ENCODE peak calls at places on chromosomes 4 and X, in four cellular contexts. J is IMR-90, W is trophoblast cell, B is mesenchymal stem cell. Z is an unnamed sample.

GRCh38 chrX:119402588-119402987 is 3.5 kb downstream of the SLC25A43 start:
- DNase-seq in W (no peak), B (no peak), J (no peak), Z (no peak)

GRCh38 chr4:33722800-33723511 is 2521.4 kb downstream of the ARAP2 start:
- DNase-seq in B (no peak), W (no peak), J (no peak), Z (no peak)

GRCh38 chr4:84920591-84920990 is 45.9 kb downstream of the WDFY3 start:
- DNase-seq in B (peak; percentile 73), J (peak; percentile 78), W (peak; percentile 55), Z (no peak)

GRCh38 chr4:152971053-152971452 is 34.9 kb downstream of the FHDC1 start:
- DNase-seq in W (no peak), J (no peak), B (no peak), Z (no peak)

GRCh38 chrX:13742397-13743176 is 8.0 kb downstream of the OFD1 start:
- DNase-seq in J (no peak), B (peak; percentile 51), W (no peak), Z (no peak)

GRCh38 chr4:688695-689497 is at the start of gene SLC49A3:
- DNase-seq in J (no peak), B (no peak), W (peak; percentile 28), Z (no peak)

GRCh38 chr4:76293705-76294274 is 12.7 kb upstream of the STBD1 start:
- DNase-seq in B (no peak), W (no peak), J (no peak), Z (no peak)

GRCh38 chr4:185912779-185913178 is 100.8 kb upstream of the SORBS2 start:
- DNase-seq in J (no peak), B (no peak), W (no peak), Z (no peak)

GRCh38 chrX:82666355-82666754 is 841.7 kb upstream of the POU3F4 start:
- DNase-seq in W (no peak), J (no peak), B (no peak), Z (no peak)

GRCh38 chrX:11540532-11541377 is 125.0 kb downstream of the ARHGAP6 start:
- DNase-seq in B (peak; percentile 3), J (no peak), W (no peak), Z (no peak)

GRCh38 chr4:123453006-123453685 is 56.6 kb downstream of the SPRY1 start:
- DNase-seq in B (peak; percentile 69), W (peak; percentile 12), J (peak; percentile 43), Z (no peak)

GRCh38 chr4:8315343-8316250 is 46.0 kb downstream of the HTRA3 start:
- DNase-seq in J (peak; percentile 89), B (peak; percentile 89), W (peak; percentile 20), Z (peak; percentile 70)

GRCh38 chrX:41909068-41909467 is 14.3 kb downstream of the CASK start:
- DNase-seq in J (no peak), W (no peak), B (no peak), Z (no peak)

GRCh38 chrX:110003167-110004156 is 548 bp downstream of the TMEM164 start:
- DNase-seq in J (no peak), W (no peak), B (peak; percentile 38), Z (no peak)

GRCh38 chr4:119046263-119046662 is 89.4 kb upstream of the MYOZ2 start:
- DNase-seq in B (no peak), W (no peak), J (no peak), Z (no peak)

GRCh38 chr4:119040711-119041185 is 94.9 kb upstream of the MYOZ2 start:
- DNase-seq in W (peak; percentile 88), B (peak; percentile 85), J (peak; percentile 93), Z (no peak)

GRCh38 chr4:119048446-119048845 is 87.2 kb upstream of the MYOZ2 start:
- DNase-seq in B (no peak), W (peak; percentile 94), J (no peak), Z (no peak)

GRCh38 chr4:119041951-119042560 is 93.6 kb upstream of the MYOZ2 start:
- DNase-seq in J (peak; percentile 83), B (peak; percentile 81), W (peak; percentile 85), Z (peak; percentile 65)

DNA sequence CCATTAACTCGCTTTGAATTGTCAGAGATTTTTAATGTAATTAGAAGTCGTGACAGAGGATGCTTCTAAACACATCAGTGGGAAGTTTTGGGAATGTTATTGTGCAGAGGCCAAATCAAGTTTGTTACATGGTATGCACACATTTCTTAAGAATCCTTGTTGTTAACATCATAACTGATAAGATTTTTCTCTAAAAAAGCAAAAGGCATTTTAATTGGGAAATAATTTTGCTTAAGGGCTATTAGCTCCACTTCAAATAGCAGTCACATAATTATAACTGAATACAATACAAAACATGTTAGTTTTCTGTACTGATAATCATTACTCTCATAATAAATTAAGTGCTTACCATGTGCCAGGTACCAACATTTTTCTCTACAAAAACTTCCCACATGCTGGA is 90.7 kb upstream of the MYOZ2 start:
- DNase-seq in J (no peak), W (peak; percentile 66), B (no peak), Z (no peak)
- H2AFZ ChIP-seq in J (no peak overlapping the region), W (no peak overlapping the region), B (no peak overlapping the region), Z (no peak overlapping the region)

DNA sequence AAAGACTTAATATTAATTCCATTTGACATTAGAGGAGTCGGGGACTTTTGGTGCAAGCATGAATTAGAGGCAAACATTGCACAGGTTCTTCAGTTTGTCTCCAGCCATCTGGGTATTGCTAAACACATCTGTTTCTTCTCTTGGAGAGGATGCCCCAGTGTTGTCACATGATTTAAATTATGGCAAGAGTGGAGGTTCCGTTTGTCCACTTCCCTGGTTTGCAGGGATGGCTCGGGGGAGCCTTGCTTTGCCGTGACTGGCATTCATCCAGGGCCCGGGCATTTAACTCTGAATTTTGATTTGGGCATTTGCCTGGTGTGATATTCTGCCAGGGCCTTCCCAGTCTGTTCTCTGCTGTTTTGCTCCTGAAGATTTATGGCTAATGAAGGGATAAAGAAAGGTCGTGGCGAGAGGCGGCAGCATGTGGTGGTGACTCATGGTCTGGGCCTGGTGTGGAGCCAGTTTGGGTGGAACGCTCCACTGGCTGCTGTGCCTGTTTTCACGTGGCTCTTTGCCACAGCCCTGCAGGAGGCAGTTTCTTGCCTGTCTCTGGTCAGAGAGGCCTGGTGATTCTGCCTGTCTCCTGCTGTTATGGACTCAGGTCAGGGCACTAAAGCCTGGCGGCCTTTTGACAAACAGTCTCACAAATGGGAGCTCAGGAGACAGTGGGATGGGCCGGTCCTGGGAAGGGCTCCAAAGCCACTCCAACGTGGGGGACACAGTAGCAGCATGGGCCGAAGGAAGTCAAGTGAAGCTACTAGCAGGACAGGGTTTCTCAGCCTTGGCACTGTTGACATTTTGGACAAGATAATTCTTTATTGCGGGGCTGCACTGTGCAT is 99.4 kb upstream of the PGRMC2 start:
- DNase-seq in J (peak; percentile 97), B (peak; percentile 99), W (peak; percentile 85), Z (no peak)
- H4K91ac ChIP-seq in J (peak overlapping the region; percentile 99), B (peak overlapping the region; percentile 90), W (peak overlapping the region; percentile 87), Z (no peak overlapping the region)

DNA sequence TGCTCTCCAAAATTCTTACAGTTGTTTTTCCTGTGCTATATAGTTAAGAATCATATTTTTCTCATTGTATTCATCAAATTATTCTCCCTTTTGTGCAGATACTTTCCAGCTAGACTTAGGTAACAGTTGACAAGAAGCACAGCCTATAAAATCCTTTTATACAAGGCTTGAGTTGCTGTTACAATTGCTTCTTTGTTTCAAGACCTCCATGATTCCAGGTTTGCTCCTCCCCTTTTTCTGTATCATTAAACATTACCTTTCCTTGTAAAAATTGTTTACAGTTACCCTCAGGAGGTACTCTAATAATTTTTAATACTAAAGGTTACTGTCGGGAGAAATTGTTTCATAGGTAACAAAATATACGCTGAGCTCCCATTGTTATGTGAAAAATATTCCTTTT is 192.3 kb upstream of the GRID2 start:
- DNase-seq in J (no peak), B (no peak), W (no peak), Z (no peak)
- H3K4me3 ChIP-seq in J (no peak overlapping the region), B (no peak overlapping the region), W (no peak overlapping the region), Z (no peak overlapping the region)

DNA sequence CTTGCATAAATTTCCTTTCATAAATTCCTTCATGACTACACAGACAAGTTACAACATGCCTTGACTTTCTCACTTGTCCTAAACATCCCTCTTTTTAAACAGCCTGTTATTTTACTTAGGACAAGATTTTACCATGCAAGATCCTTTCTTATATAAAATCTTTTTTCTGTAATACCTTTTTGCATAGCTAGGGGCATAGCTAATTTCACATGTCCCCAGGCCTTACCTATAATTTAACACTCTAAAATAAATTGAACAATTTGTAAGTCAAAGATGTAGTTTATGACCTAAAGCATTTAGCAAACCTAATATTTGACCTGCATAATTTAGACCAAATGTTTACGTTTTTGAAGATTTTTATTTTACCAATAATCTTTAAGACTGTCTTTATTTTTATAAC is 396.3 kb upstream of the FSTL5 start:
- DNase-seq in J (no peak), B (no peak), W (no peak), Z (no peak)
- H2AFZ ChIP-seq in J (no peak overlapping the region), B (no peak overlapping the region), W (no peak overlapping the region), Z (no peak overlapping the region)

DNA sequence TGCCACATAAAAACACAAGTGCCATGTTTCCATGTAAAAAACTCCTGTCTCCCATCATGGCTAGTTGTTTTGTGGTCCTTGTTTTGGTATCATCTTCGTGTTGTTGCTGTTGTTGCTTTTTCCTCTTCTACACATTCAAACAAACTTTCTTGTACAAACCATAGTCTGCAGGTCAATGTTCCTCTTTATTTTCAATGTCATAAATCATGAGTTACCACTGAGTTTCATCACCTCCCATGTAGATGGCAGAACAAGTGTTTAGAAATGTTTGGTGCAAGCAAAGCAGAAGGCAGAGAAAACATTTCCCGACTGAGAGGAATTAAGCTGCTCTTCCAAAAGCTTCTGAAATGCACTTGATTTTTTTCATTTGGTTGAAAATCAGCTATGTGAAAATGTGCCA is 166.0 kb downstream of the ANTXR2 start:
- DNase-seq in W (no peak), B (no peak), J (no peak), Z (no peak)
- H4K91ac ChIP-seq in W (no peak overlapping the region), B (no peak overlapping the region), J (no peak overlapping the region), Z (no peak overlapping the region)

GRCh38 chr4:39357002-39357401 is 9.2 kb downstream of the RFC1 start:
- DNase-seq in B (no peak), J (no peak), W (no peak), Z (no peak)
- H3K4me3 ChIP-seq in B (no peak overlapping the region), J (no peak overlapping the region), W (no peak overlapping the region), Z (no peak overlapping the region)

GRCh38 chrX:39810901-39811300 is 286.9 kb downstream of the BCOR start:
- DNase-seq in J (no peak), W (no peak), B (no peak), Z (no peak)

GRCh38 chrX:39811391-39811790 is 286.4 kb downstream of the BCOR start:
- DNase-seq in J (no peak), B (peak; percentile 26), W (no peak), Z (peak; percentile 62)

GRCh38 chrX:39809326-39809725 is 288.4 kb downstream of the BCOR start:
- DNase-seq in B (peak; percentile 82), W (peak; percentile 47), J (peak; percentile 82), Z (no peak)

GRCh38 chrX:39805825-39806224 is 291.9 kb downstream of the BCOR start:
- DNase-seq in J (no peak), W (no peak), B (no peak), Z (no peak)

DNA sequence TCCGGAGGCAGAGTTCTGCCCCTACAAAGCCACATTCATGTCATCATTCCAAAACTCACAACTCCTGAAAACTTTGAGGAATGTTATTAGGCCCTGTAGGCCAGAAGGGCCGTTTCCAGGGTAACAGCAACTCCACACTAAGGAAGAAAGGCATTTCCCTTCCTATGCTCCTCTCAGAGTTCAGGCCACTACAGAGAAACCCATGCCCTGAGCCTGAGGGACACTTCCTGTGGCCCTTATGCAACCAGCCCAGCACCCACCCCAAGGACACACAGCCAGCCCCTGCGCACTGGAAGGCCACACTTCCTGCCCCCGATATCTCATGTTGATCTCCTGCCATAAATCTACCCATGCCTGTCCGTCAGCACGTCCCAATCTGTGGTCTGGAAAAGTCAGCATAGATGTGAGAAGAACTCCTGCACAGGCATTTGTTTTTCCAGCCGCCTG is 289.3 kb downstream of the BCOR start:
- DNase-seq in W (peak; percentile 88), B (peak; percentile 81), J (peak; percentile 80), Z (no peak)
- H2AFZ ChIP-seq in W (no peak overlapping the region), B (no peak overlapping the region), J (peak overlapping the region; percentile 77), Z (peak overlapping the region; percentile 56)

Z was measured in neuronal stem cell.